ENCODE peak calls at places on chromosomes 11 and 22, in six cellular contexts. J is stimulated activated CD8-positive, alpha-beta memory T cell treated with anti-CD3 and anti-CD28 coated beads, Interleukin-12 subunit alpha, Interleukin-12 subunit beta, amount 100 ng/mL, for 1 hour; R is NCI-H69; N is dorsolateral prefrontal cortex; A is BE2C; X is endothelial cell of umbilical vein. E is an unnamed sample.

GRCh38 chr22:16717699-16718558 is 107.3 kb downstream of the XKR3 start:
- DNase-seq in J (no peak), R (no peak), N (no peak), A (no peak), X (no peak), E (no peak)

GRCh38 chr11:111213256-111213655 is 32.3 kb upstream of the POU2AF2 start:
- DNase-seq in J (no peak), R (no peak), N (no peak), A (no peak), X (no peak), E (no peak)

GRCh38 chr11:76661835-76662434 is 8.6 kb downstream of the LRRC32 start:
- DNase-seq in J (no peak), R (no peak), N (no peak), A (no peak), X (no peak), E (no peak)

GRCh38 chr22:30486118-30486517 is 14.3 kb upstream of the SEC14L3 start:
- DNase-seq in J (no peak), R (no peak), N (no peak), A (no peak), X (no peak), E (no peak)

GRCh38 chr11:83537131-83537610 is 251.0 kb upstream of the CCDC90B start:
- DNase-seq in J (no peak), R (no peak), N (no peak), A (no peak), X (no peak), E (no peak)

GRCh38 chr11:111633756-111634362 is 31.6 kb downstream of the SIK2 start:
- DNase-seq in J (no peak), R (peak), N (no peak), A (no peak), X (peak), E (peak)

GRCh38 chr11:61679301-61679700 is 890 bp upstream of the DAGLA start:
- DNase-seq in J (no peak), R (no peak), N (no peak), A (no peak), X (no peak), E (no peak)

GRCh38 chr11:2743427-2744110 is 43.8 kb upstream of the KCNQ1OT1 start:
- DNase-seq in J (no peak), R (no peak), N (no peak), A (no peak), X (no peak), E (no peak)

GRCh38 chr11:43952401-43953342 is 10.2 kb downstream of the C11orf96 start:
- DNase-seq in J (no peak), R (peak), N (no peak), A (peak), X (no peak), E (no peak)

GRCh38 chr11:33692013-33692504 is 8.6 kb downstream of the C11orf91 start:
- DNase-seq in J (no peak), R (peak), N (peak), A (no peak), X (peak), E (no peak)

GRCh38 chr22:49201046-49201970 is 626.4 kb downstream of the BRD1 start:
- DNase-seq in J (no peak), R (no peak), N (peak), A (no peak), X (no peak), E (no peak)

GRCh38 chr22:17161991-17162390 is 2.9 kb upstream of the HDHD5 start:
- DNase-seq in J (no peak), R (no peak), N (no peak), A (no peak), X (no peak), E (no peak)

GRCh38 chr11:127733552-127733951 is 733.0 kb upstream of the KIRREL3 start:
- DNase-seq in J (no peak), R (peak), N (no peak), A (no peak), X (peak), E (no peak)

GRCh38 chr22:36612458-36612857 is 83.5 kb upstream of the EIF3D start:
- DNase-seq in J (no peak), R (no peak), N (no peak), A (no peak), X (no peak), E (no peak)

GRCh38 chr11:26676641-26677040 is 45.2 kb downstream of the SLC5A12 start:
- DNase-seq in J (no peak), R (no peak), N (no peak), A (no peak), X (no peak), E (no peak)

GRCh38 chr11:109527496-109527895 is 105.5 kb downstream of the C11orf87 start:
- DNase-seq in J (no peak), R (no peak), N (no peak), A (no peak), X (no peak), E (no peak)

GRCh38 chr22:48920776-48921241 is 906.9 kb downstream of the BRD1 start:
- DNase-seq in J (no peak), R (peak), N (peak), A (no peak), X (no peak), E (no peak)

GRCh38 chr22:37279469-37279868 is 2.8 kb upstream of the CYTH4 start:
- DNase-seq in J (no peak), R (no peak), N (no peak), A (no peak), X (no peak), E (no peak)

GRCh38 chr22:41687901-41688364 is 734 bp downstream of the SNU13 start:
- DNase-seq in J (no peak), R (peak), N (no peak), A (peak), X (peak), E (no peak)

GRCh38 chr11:14645247-14645912 is 1.8 kb downstream of the PDE3B start:
- DNase-seq in J (no peak), R (peak), N (no peak), A (no peak), X (peak), E (peak)

GRCh38 chr11:11635456-11635855 is 13.7 kb upstream of the GALNT18 start:
- DNase-seq in J (no peak), R (peak), N (no peak), A (no peak), X (no peak), E (no peak)

E was measured in SK-N-DZ.